ENCODE peak calls at places on chromosomes 1 and 21, in eight cellular contexts. B is NCI-H524 treated with DMSO at 0.1 percent for 48 hours, X is right atrium auricular region, J is endothelial cell, I is NCI-H2107, G is AG04450, Y is memory B cell, L is caudate nucleus. A is an unnamed sample.
A peak's percentile ranks its signal among the peaks of the same experiment; 100 is the strongest.

GRCh38 chr1:59156526-59157196 is 140.2 kb upstream of the FGGY start:
- DNase-seq in I (no peak), J (peak; percentile 38), B (no peak), Y (no peak), L (no peak), G (no peak), X (no peak), A (no peak)

GRCh38 chr1:203765029-203765837 is at the start of gene LAX1:
- DNase-seq in L (no peak), I (no peak), B (no peak), G (no peak), J (no peak), X (no peak), Y (peak; percentile 37), A (no peak)

GRCh38 chr1:87024936-87025537 is 110.6 kb downstream of the HS2ST1 start:
- DNase-seq in L (no peak), Y (no peak), G (no peak), I (no peak), B (peak; percentile 16), J (peak; percentile 6), X (no peak), A (no peak)

GRCh38 chr1:40980453-40981121 is 1.1 kb downstream of the CTPS1 start:
- DNase-seq in X (no peak), B (no peak), J (no peak), L (no peak), Y (peak; percentile 34), G (no peak), I (no peak), A (peak; percentile 31)

GRCh38 chr1:99707535-99708142 is 58.8 kb downstream of the FRRS1 start:
- DNase-seq in Y (peak; percentile 45), G (peak; percentile 11), X (peak; percentile 87), L (no peak), J (peak; percentile 72), B (peak; percentile 43), I (peak; percentile 48), A (peak; percentile 80)

GRCh38 chr1:32741417-32742131 is 39.0 kb upstream of the SYNC start:
- DNase-seq in I (no peak), G (no peak), J (peak; percentile 37), Y (no peak), X (no peak), B (no peak), L (peak; percentile 24), A (no peak)

GRCh38 chr21:35025206-35026152 is 23.6 kb downstream of the RUNX1 start:
- DNase-seq in B (no peak), I (no peak), J (no peak), X (no peak), Y (no peak), G (no peak), L (no peak), A (no peak)

GRCh38 chr1:6259491-6260362 is 1.2 kb downstream of the GPR153 start:
- DNase-seq in B (no peak), G (peak; percentile 23), Y (peak; percentile 58), L (peak; percentile 64), X (peak; percentile 91), I (no peak), J (peak; percentile 60), A (peak; percentile 82)

GRCh38 chr1:201190624-201191051 is at the start of gene IGFN1:
- DNase-seq in L (no peak), B (no peak), G (no peak), X (no peak), J (no peak), I (no peak), Y (no peak), A (peak; percentile 66)

A was measured in glutamatergic neuron.